ENCODE peak calls at places on chromosomes 16 and 17, in ten cellular contexts. K, U, S, A, J, Y, E, P, Z and V are unnamed samples.

GRCh38 chr17:50541916-50542688 is 4.9 kb upstream of the SPATA20 start:
- DNase-seq in S (no peak), J (no peak), K (peak), A (peak), Y (peak), Z (peak), E (peak), P (peak), U (peak), V (peak)

GRCh38 chr16:54630284-54630967 is 300.2 kb upstream of the IRX5 start:
- DNase-seq in A (peak), S (no peak), Y (no peak), P (no peak), K (peak), E (no peak), J (no peak), Z (no peak), U (no peak), V (peak)

GRCh38 chr17:16456770-16457316 is 35.1 kb downstream of the LRRC75A start:
- DNase-seq in S (no peak), J (no peak), P (no peak), U (no peak), Z (no peak), Y (no peak), E (no peak), K (no peak), A (no peak), V (no peak)

GRCh38 chr16:77860944-77861343 is 72.6 kb downstream of the VAT1L start:
- DNase-seq in P (no peak), S (no peak), Y (no peak), A (no peak), K (no peak), Z (no peak), U (no peak), J (no peak), E (no peak), V (no peak)

GRCh38 chr17:42679492-42680330 is 1.9 kb downstream of the CCR10 start:
- DNase-seq in Z (peak), U (peak), A (peak), K (peak), J (no peak), P (peak), S (peak), Y (peak), E (peak), V (peak)

GRCh38 chr17:63445571-63446217 is 412 bp downstream of the CYB561 start:
- DNase-seq in Y (peak), E (peak), P (peak), K (peak), A (peak), J (no peak), Z (peak), S (peak), U (peak), V (no peak)

GRCh38 chr16:83040174-83040573 is 413.4 kb downstream of the CDH13 start:
- DNase-seq in K (peak), U (no peak), P (no peak), Y (no peak), J (no peak), S (no peak), Z (no peak), E (no peak), A (peak), V (peak)

GRCh38 chr17:66459811-66460270 is 157.4 kb downstream of the PRKCA start:
- DNase-seq in P (no peak), K (peak), E (no peak), Z (no peak), S (peak), J (peak), U (peak), Y (no peak), A (peak), V (peak)

GRCh38 chr16:65097296-65097695 is 24.6 kb downstream of the CDH11 start:
- DNase-seq in Z (no peak), Y (no peak), A (no peak), U (no peak), K (no peak), S (no peak), J (no peak), P (no peak), E (no peak), V (no peak)

GRCh38 chr16:85826686-85827247 is 27.3 kb downstream of the COX4I1 start:
- DNase-seq in Y (no peak), P (no peak), Z (no peak), A (no peak), J (no peak), S (no peak), E (no peak), K (no peak), U (no peak), V (no peak)

GRCh38 chr17:49995055-49995738 is at the start of gene DLX3:
- DNase-seq in U (peak), K (peak), J (no peak), Z (no peak), E (peak), P (peak), S (peak), A (peak), Y (peak), V (peak)

GRCh38 chr17:32855620-32856019 is 21.3 kb downstream of the MYO1D start:
- DNase-seq in A (no peak), Y (no peak), P (no peak), J (no peak), Z (no peak), E (no peak), K (no peak), S (no peak), U (no peak), V (no peak)

GRCh38 chr16:56269824-56270684 is 78.8 kb downstream of the GNAO1 start:
- DNase-seq in K (peak), J (no peak), E (no peak), A (peak), Y (no peak), S (no peak), P (no peak), U (no peak), Z (no peak), V (peak)

GRCh38 chr17:82881900-82882714 is 42.3 kb upstream of the ZNF750 start:
- DNase-seq in J (no peak), A (no peak), Z (no peak), P (no peak), E (peak), S (no peak), Y (peak), U (no peak), K (peak), V (no peak)

GRCh38 chr17:40953876-40954275 is 12.9 kb downstream of the KRT39 start:
- DNase-seq in K (peak), Y (no peak), Z (no peak), U (no peak), E (no peak), P (peak), J (no peak), S (peak), A (peak), V (peak)

GRCh38 chr17:2084129-2084765 is 29.3 kb downstream of the HIC1 start:
- DNase-seq in P (no peak), U (no peak), E (no peak), K (peak), Y (peak), S (peak), A (peak), Z (no peak), J (peak), V (peak)

GRCh38 chr16:9134739-9135138 is 43.3 kb downstream of the HAPSTR1 start:
- DNase-seq in Z (peak), S (peak), E (peak), J (no peak), Y (peak), P (no peak), U (peak), A (peak), K (peak), V (peak)

GRCh38 chr17:9332164-9332527 is 243.5 kb downstream of the STX8 start:
- DNase-seq in A (no peak), Z (no peak), P (no peak), U (no peak), K (no peak), J (no peak), Y (no peak), S (no peak), E (no peak), V (no peak)

GRCh38 chr17:32819035-32819434 is 57.9 kb downstream of the MYO1D start:
- DNase-seq in A (peak), Z (no peak), S (no peak), Y (no peak), U (no peak), K (no peak), J (no peak), E (no peak), P (no peak), V (peak)

GRCh38 chr17:38430316-38430715 is 2.1 kb downstream of the ARHGAP23 start:
- DNase-seq in A (peak), U (no peak), J (no peak), E (no peak), P (no peak), Y (no peak), K (peak), S (no peak), Z (no peak), V (peak)

GRCh38 chr16:26762596-26762995 is 304.1 kb upstream of the C16orf82 start:
- DNase-seq in J (no peak), Y (no peak), E (no peak), U (no peak), A (no peak), Z (no peak), P (no peak), K (no peak), S (no peak), V (no peak)

GRCh38 chr16:26752166-26752565 is 314.6 kb upstream of the C16orf82 start:
- DNase-seq in Z (no peak), P (no peak), Y (no peak), E (no peak), S (no peak), U (no peak), K (no peak), A (no peak), J (no peak), V (no peak)

DNA sequence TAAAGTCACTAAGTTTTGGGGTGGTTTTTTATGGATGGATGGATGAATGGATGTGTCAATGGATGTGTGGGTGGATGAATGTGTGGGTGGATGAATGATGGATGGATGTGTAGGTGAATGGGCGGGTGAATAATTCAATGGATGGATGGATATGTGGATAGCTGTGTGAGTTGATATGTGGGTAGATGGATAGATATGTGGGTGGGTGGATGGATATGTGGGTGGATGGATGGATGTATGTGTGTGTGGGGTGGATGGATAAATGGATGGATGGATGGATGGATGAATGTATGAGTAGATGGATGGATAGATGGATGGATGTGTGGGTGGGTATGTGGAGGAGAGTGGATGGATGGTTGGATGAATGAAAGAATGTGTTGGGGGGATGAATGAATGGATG is 310.1 kb upstream of the C16orf82 start:
- DNase-seq in P (no peak), Y (no peak), Z (no peak), K (no peak), J (no peak), A (no peak), S (no peak), E (no peak), U (no peak), V (no peak)
- H3K4me3 ChIP-seq in P (no peak), Y (no peak), Z (no peak), K (no peak), J (no peak), A (no peak), S (no peak), E (no peak), U (no peak), V (no peak)

GRCh38 chr16:81266680-81267095 is 28.2 kb downstream of the BCO1 start:
- DNase-seq in Z (no peak), U (no peak), A (no peak), K (no peak), P (no peak), J (no peak), Y (peak), E (no peak), S (peak), V (no peak)
- H3K4me3 ChIP-seq in Z (no peak), U (no peak), A (no peak), K (no peak), P (no peak), J (no peak), Y (no peak), E (no peak), S (peak), V (no peak)

DNA sequence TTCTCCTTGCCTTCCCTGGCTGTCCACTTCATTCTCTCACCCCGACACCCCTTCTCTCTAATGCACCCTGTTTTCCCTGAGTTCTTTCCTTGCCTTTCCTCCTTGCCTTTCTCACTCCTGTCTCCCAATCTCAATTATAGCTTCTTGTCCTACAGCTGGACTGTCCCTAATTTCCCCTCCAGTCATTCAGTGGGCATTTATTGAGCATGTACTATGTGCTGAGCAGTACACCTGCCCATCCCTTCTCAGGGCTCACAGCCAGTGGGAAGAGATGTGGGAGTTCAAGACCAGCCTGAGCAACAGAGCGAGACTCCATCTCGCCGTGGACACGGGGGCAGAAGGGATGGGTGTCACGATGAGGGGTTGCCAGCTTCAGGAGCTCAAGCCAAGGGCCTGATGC is 5.8 kb downstream of the ATP2A1 start:
- DNase-seq in A (no peak), Z (no peak), J (no peak), Y (no peak), P (no peak), S (no peak), U (no peak), E (no peak), K (no peak), V (no peak)
- H3K4me3 ChIP-seq in A (no peak), Z (no peak), J (no peak), Y (no peak), P (no peak), S (no peak), U (no peak), E (no peak), K (no peak), V (no peak)

DNA sequence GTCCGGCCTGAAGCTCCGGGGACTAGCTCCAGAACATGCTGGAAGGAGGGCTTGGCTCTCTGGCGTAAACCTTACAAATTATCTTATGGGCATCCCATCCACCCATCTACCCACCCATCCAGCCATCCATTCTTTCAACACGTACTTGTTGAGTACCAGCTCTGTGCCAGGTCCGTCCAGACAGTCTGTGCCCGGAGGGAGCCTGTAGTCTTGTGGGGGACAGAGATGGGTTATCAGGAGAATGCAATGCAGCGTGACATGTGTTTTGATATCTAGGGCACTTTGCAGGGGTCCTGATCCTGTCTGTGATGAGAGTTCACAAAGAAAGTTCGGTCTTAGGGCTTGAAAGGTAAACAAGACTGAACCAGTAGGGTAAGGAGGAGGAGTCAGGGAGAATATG is 4.1 kb upstream of the SLC13A2 start:
- DNase-seq in A (no peak), K (no peak), Y (no peak), Z (no peak), E (no peak), P (no peak), U (no peak), J (no peak), S (no peak), V (no peak)
- H3K4me3 ChIP-seq in A (no peak), K (no peak), Y (no peak), Z (no peak), E (no peak), P (no peak), U (no peak), J (no peak), S (no peak), V (no peak)

GRCh38 chr16:89200850-89201466 is 621 bp upstream of the SLC22A31 start:
- DNase-seq in K (no peak), E (no peak), U (no peak), J (no peak), S (no peak), A (no peak), Z (no peak), P (no peak), Y (no peak), V (no peak)
- H3K4me3 ChIP-seq in K (no peak), E (no peak), U (peak), J (no peak), S (peak), A (no peak), Z (no peak), P (peak), Y (no peak), V (peak)

GRCh38 chr17:74444406-74444805 is 12.5 kb downstream of the GPRC5C start:
- DNase-seq in K (no peak), P (no peak), J (no peak), U (no peak), S (no peak), A (peak), Y (no peak), Z (no peak), E (peak), V (no peak)
- H3K4me3 ChIP-seq in K (no peak), P (no peak), J (no peak), U (no peak), S (no peak), A (no peak), Y (no peak), Z (no peak), E (no peak), V (no peak)

GRCh38 chr17:64941761-64942160 is 22.5 kb upstream of the LRRC37A3 start:
- DNase-seq in U (no peak), S (no peak), E (no peak), A (no peak), Z (no peak), P (no peak), J (no peak), K (no peak), Y (no peak), V (no peak)

GRCh38 chr17:64940055-64940454 is 20.8 kb upstream of the LRRC37A3 start:
- DNase-seq in Y (no peak), K (no peak), A (no peak), U (no peak), P (no peak), S (peak), J (no peak), E (no peak), Z (no peak), V (no peak)

GRCh38 chr17:64941045-64941444 is 21.8 kb upstream of the LRRC37A3 start:
- DNase-seq in E (no peak), Y (no peak), S (no peak), A (no peak), K (no peak), U (no peak), J (no peak), Z (no peak), P (no peak), V (no peak)

GRCh38 chr17:64938290-64938689 is 19.0 kb upstream of the LRRC37A3 start:
- DNase-seq in U (no peak), K (no peak), E (no peak), P (no peak), Y (no peak), J (no peak), A (no peak), Z (no peak), S (peak), V (no peak)

GRCh38 chr17:64938925-64939474 is 19.7 kb upstream of the LRRC37A3 start:
- DNase-seq in U (peak), A (peak), K (peak), Y (peak), J (no peak), E (peak), P (no peak), Z (peak), S (peak), V (peak)
- H3K4me3 ChIP-seq in U (no peak), A (no peak), K (no peak), Y (no peak), J (no peak), E (no peak), P (no peak), Z (no peak), S (no peak), V (no peak)